ENCODE peak calls at places on chromosomes 11 and 22, in five cellular contexts. H is A549, L is NB4, Y is GM12878, T is K562. M is an unnamed sample.

GRCh38 chr11:111733009-111733408 is 33.2 kb downstream of the PPP2R1B start:
- DNase-seq in L (no peak), T (no peak), H (no peak), Y (no peak), M (no peak)

GRCh38 chr11:76694664-76695063 is 24.1 kb upstream of the LRRC32 start:
- DNase-seq in L (no peak), H (no peak), T (no peak), Y (no peak), M (no peak)

GRCh38 chr11:92826136-92826535 is 143.3 kb upstream of the MTNR1B start:
- DNase-seq in T (no peak), H (no peak), Y (no peak), L (no peak), M (no peak)

GRCh38 chr11:84408946-84409411 is 1122.8 kb upstream of the CCDC90B start:
- DNase-seq in Y (no peak), L (no peak), T (no peak), H (no peak), M (no peak)

GRCh38 chr11:6357222-6357621 is 33.1 kb upstream of the SMPD1 start:
- DNase-seq in H (no peak), Y (no peak), L (peak), T (peak), M (no peak)

GRCh38 chr11:12857572-12857971 is 151.5 kb upstream of the RASSF10 start:
- DNase-seq in L (no peak), H (no peak), T (peak), Y (no peak), M (no peak)

GRCh38 chr11:1171223-1171984 is 13.7 kb downstream of the MUC5AC start:
- DNase-seq in Y (no peak), L (no peak), T (no peak), H (no peak), M (no peak)

GRCh38 chr11:132909016-132909606 is 623.2 kb downstream of the OPCML start:
- DNase-seq in H (no peak), L (no peak), Y (no peak), T (no peak), M (no peak)

GRCh38 chr11:2791521-2792375 is 92.0 kb upstream of the KCNQ1OT1 start:
- DNase-seq in L (no peak), T (no peak), Y (no peak), H (no peak), M (no peak)

GRCh38 chr11:7490535-7490934 is 5.2 kb downstream of the OLFML1 start:
- DNase-seq in L (no peak), H (no peak), Y (no peak), T (no peak), M (no peak)

GRCh38 chr11:83140691-83141455 is 16.1 kb upstream of the PCF11 start:
- DNase-seq in Y (peak), T (no peak), L (peak), H (no peak), M (no peak)

GRCh38 chr11:115338476-115338875 is 165.7 kb downstream of the CADM1 start:
- DNase-seq in L (no peak), Y (no peak), H (no peak), T (no peak), M (no peak)

GRCh38 chr11:76729214-76729613 is 53.9 kb upstream of the TSKU start:
- DNase-seq in H (no peak), L (no peak), T (no peak), Y (no peak), M (no peak)

GRCh38 chr11:93663021-93663420 is 1.5 kb downstream of the CEP295 start:
- DNase-seq in L (peak), H (no peak), Y (no peak), T (peak), M (no peak)

GRCh38 chr11:2249191-2249916 is 21.0 kb downstream of the ASCL2 start:
- DNase-seq in T (no peak), L (no peak), Y (no peak), H (no peak), M (no peak)

GRCh38 chr11:118341749-118342489 is 586 bp downstream of the CD3D start:
- DNase-seq in Y (no peak), L (peak), T (no peak), H (no peak), M (peak)

GRCh38 chr11:330694-331314 is 10.1 kb upstream of the IFITM3 start:
- DNase-seq in Y (no peak), T (no peak), H (no peak), L (peak), M (no peak)

GRCh38 chr11:69444381-69445130 is 36.9 kb upstream of the LINC01488 start:
- DNase-seq in H (no peak), L (peak), Y (no peak), T (peak), M (peak)

GRCh38 chr22:42848941-42849340 is 8.1 kb downstream of the ARFGAP3 start:
- DNase-seq in H (no peak), Y (no peak), T (no peak), L (no peak), M (no peak)

GRCh38 chr11:110123003-110123402 is 29.8 kb downstream of the ZC3H12C start:
- DNase-seq in T (peak), L (no peak), H (no peak), Y (no peak), M (no peak)

GRCh38 chr22:33325232-33326004 is 267.2 kb upstream of the SYN3 start:
- DNase-seq in Y (peak), H (no peak), L (no peak), T (no peak), M (no peak)

GRCh38 chr11:969651-970205 is 44.1 kb downstream of the AP2A2 start:
- DNase-seq in T (no peak), Y (no peak), H (no peak), L (no peak), M (no peak)

GRCh38 chr11:133992121-133992520 is 35.4 kb upstream of the IGSF9B start:
- DNase-seq in Y (no peak), H (no peak), L (no peak), T (no peak), M (no peak)

GRCh38 chr22:23124611-23125511 is 16.9 kb downstream of the RSPH14 start:
- DNase-seq in T (no peak), H (no peak), L (no peak), Y (no peak), M (no peak)

GRCh38 chr22:42468841-42469240 is 36.6 kb upstream of the NFAM1 start:
- DNase-seq in Y (no peak), H (no peak), T (peak), L (peak), M (no peak)

GRCh38 chr11:28932940-28933339 is 824.8 kb downstream of the METTL15 start:
- DNase-seq in H (no peak), Y (no peak), L (no peak), T (no peak), M (no peak)

GRCh38 chr11:30991376-30991775 is 378.2 kb downstream of the DCDC1 start:
- DNase-seq in H (no peak), T (no peak), Y (no peak), L (no peak), M (no peak)

GRCh38 chr22:35072939-35073338 is 7.0 kb downstream of the ISX start:
- DNase-seq in Y (no peak), H (no peak), L (peak), T (peak), M (no peak)

GRCh38 chr11:65392186-65392829 is 5.9 kb downstream of the FRMD8 start:
- DNase-seq in L (no peak), T (no peak), Y (no peak), H (no peak), M (no peak)
- TF ChIP-seq MYC in L (no peak), T (no peak), Y (no peak), H (no peak), M (no peak)

GRCh38 chr11:71342116-71342515 is 89.7 kb upstream of the SHANK2 start:
- DNase-seq in H (no peak), Y (no peak), T (no peak), L (peak), M (no peak)
- TF ChIP-seq MYC in H (no peak), Y (no peak), T (no peak), L (no peak), M (no peak)

DNA sequence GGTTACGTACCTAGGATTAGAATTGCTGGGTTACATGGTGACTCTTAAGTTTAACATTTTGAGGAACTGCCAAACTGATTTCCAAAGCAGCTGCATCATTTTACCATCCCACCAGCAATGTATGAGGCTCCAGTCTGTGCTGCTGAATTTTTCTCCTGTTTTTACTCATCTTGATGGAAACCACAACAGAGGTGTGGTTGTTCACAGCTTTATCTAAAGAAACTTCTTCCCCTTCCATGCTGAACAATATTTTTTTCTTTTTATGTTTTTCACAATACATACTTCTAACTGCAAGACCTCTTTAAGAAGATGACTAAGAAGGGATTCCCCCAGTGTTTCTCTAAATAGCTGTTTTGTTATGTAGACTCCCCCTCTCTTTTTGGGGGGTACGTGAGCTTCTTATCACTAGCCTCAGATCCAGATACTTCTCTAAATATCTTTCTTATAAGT is 24.0 kb downstream of the TCP11L1 start:
- DNase-seq in Y (peak), L (peak), H (no peak), T (no peak), M (no peak)
- TF ChIP-seq MYC in Y (no peak), L (no peak), H (no peak), T (no peak), M (no peak)

GRCh38 chr22:47817380-47817779 is 1054.9 kb downstream of the TBC1D22A start:
- DNase-seq in H (no peak), Y (no peak), L (no peak), T (no peak), M (no peak)
- TF ChIP-seq MYC in H (no peak), Y (no peak), L (no peak), T (no peak), M (no peak)

GRCh38 chr11:38460429-38460828 is 1862.4 kb upstream of the RAG2 start:
- DNase-seq in T (no peak), L (no peak), H (no peak), Y (no peak), M (no peak)
- TF ChIP-seq MYC in T (no peak), L (no peak), H (no peak), Y (no peak), M (no peak)

GRCh38 chr11:45779602-45780001 is 25.3 kb upstream of the SLC35C1 start:
- DNase-seq in L (no peak), Y (no peak), T (no peak), H (no peak), M (no peak)
- TF ChIP-seq MYC in L (no peak), Y (no peak), T (no peak), H (no peak), M (no peak)

GRCh38 chr11:68125164-68125563 is 4.0 kb upstream of the CHKA start:
- DNase-seq in H (no peak), Y (no peak), L (no peak), T (no peak), M (no peak)

GRCh38 chr11:68135161-68135560 is 14.0 kb upstream of the CHKA start:
- DNase-seq in T (no peak), Y (no peak), H (no peak), L (no peak), M (no peak)

GRCh38 chr11:68128682-68129327 is 7.6 kb upstream of the CHKA start:
- DNase-seq in L (no peak), T (peak), H (no peak), Y (no peak), M (peak)

GRCh38 chr11:68127791-68128681 is 6.8 kb upstream of the CHKA start:
- DNase-seq in L (no peak), H (no peak), T (peak), Y (no peak), M (peak)

GRCh38 chr11:68130121-68130520 is 8.9 kb upstream of the CHKA start:
- DNase-seq in L (no peak), H (no peak), Y (no peak), T (no peak), M (no peak)
- TF ChIP-seq MYC in L (no peak), H (no peak), Y (no peak), T (no peak), M (no peak)

M was measured in HepG2.